ENCODE peak calls at places on chromosomes 4 and X, in six cellular contexts. R is HFF-Myc, B is MM.1S, M is tibial artery, D is CD14-positive monocyte, Y is bronchial epithelial cell. F is an unnamed sample.

GRCh38 chrX:119573840-119574393 is 446 bp upstream of the UBE2A start:
- DNase-seq in R (no peak), B (peak; percentile 7), M (peak; percentile 36), D (no peak), Y (peak; percentile 26), F (peak; percentile 35)

GRCh38 chrX:71989768-71990167 is 79.1 kb downstream of the NHSL2 start:
- DNase-seq in R (no peak), B (no peak), M (peak; percentile 34), D (no peak), Y (peak; percentile 71), F (peak; percentile 43)

GRCh38 chr4:143241892-143242291 is 57.2 kb downstream of the USP38 start:
- DNase-seq in R (no peak), B (no peak), M (no peak), D (no peak), Y (peak; percentile 73), F (no peak)

GRCh38 chr4:124437853-124438495 is 274.6 kb downstream of the ANKRD50 start:
- DNase-seq in R (no peak), B (no peak), M (no peak), D (no peak), Y (peak; percentile 30), F (no peak)

GRCh38 chrX:101160001-101160400 is 59.6 kb upstream of the DRP2 start:
- DNase-seq in R (no peak), B (no peak), M (no peak), D (no peak), Y (no peak), F (no peak)

GRCh38 chr4:127732623-127733199 is 2.5 kb downstream of the SLC25A31 start:
- DNase-seq in R (peak; percentile 32), B (peak; percentile 42), M (no peak), D (no peak), Y (peak; percentile 59), F (peak; percentile 31)

GRCh38 chr4:76589402-76589801 is 154.4 kb downstream of the SHROOM3 start:
- DNase-seq in R (no peak), B (no peak), M (no peak), D (no peak), Y (no peak), F (no peak)

GRCh38 chrX:3066555-3066954 is 25.3 kb downstream of the ARSF start:
- DNase-seq in R (no peak), B (no peak), M (no peak), D (no peak), Y (peak; percentile 7), F (no peak)

GRCh38 chrX:104641176-104641575 is 75.2 kb downstream of the IL1RAPL2 start:
- DNase-seq in R (no peak), B (no peak), M (no peak), D (no peak), Y (no peak), F (no peak)

GRCh38 chr4:152824561-152824960 is 44.8 kb downstream of the ARFIP1 start:
- DNase-seq in R (no peak), B (no peak), M (no peak), D (no peak), Y (no peak), F (no peak)

GRCh38 chr4:152817331-152817730 is 37.6 kb downstream of the ARFIP1 start:
- DNase-seq in R (no peak), B (peak; percentile 21), M (no peak), D (no peak), Y (no peak), F (no peak)

GRCh38 chr4:152819026-152819645 is 39.4 kb downstream of the ARFIP1 start:
- DNase-seq in R (no peak), B (no peak), M (no peak), D (no peak), Y (no peak), F (no peak)

GRCh38 chr4:152822323-152822722 is 42.6 kb downstream of the ARFIP1 start:
- DNase-seq in R (no peak), B (no peak), M (no peak), D (no peak), Y (no peak), F (no peak)

DNA sequence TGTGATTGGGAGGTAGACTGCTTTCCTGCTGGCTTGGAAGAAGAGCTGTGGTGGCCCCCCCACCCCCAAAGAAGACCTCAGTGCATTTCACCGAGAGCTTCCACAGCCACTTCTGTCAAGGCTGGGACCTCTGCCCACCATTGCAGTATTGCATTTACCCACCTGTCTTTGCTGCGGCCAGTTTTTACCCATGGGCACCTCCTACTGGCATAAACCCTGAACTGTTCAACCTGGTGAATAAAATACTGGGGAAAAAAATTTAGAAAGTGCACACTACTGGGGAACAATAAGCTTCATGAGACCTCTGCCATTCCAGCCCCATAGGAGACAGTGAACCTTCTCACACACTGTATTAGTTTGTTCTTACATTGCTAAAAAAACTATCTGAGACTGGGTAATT is 40.3 kb downstream of the ARFIP1 start:
- DNase-seq in R (no peak), B (no peak), M (no peak), D (no peak), Y (no peak), F (no peak)
- TF ChIP-seq CTCF in R (no peak), B (no peak), M (no peak), D (no peak), Y (no peak), F (peak; percentile 18)

DNA sequence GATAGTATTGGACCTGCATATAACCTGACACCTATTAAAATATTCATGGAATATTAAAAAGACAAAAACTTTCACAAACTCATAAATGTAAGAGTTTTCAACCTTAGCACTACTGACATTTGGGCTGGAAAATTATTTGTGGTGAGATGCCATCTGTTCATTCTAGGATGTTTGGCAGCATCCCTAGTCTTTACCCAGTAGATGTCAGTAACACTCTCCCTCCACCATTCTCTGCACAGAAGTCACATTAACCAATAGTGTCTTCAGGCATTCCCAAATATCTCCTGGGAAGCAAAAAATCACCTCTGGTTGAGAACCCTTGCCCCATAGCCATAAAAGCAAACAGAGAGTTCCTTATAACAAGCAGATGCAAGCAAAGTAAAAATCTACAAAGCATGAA is 41.4 kb upstream of the NDST4 start:
- DNase-seq in R (peak; percentile 39), B (no peak), M (no peak), D (no peak), Y (no peak), F (no peak)
- TF ChIP-seq CTCF in R (peak; percentile 41), B (peak; percentile 30), M (no peak), D (no peak), Y (no peak), F (peak; percentile 55)

DNA sequence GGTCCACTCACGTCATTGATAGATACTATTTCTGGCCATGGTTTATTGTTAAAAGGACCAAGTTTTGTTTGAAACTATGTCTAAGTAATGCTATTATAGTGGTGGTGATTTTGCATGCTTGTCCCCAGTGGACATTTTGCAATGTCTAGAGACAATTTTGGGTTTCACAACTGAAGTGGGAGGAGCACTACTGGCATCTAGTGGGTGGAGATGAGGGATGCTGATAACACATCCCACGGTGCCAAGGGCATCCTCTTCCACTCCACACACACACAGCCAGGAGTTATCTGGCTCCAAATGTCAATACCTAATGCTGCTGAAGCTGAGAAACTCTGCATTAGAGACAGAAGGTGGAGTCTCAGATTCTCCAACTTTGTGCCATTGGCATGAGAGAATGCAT is 131.2 kb downstream of the FRMPD4 start:
- DNase-seq in R (no peak), B (no peak), M (no peak), D (no peak), Y (no peak), F (no peak)
- TF ChIP-seq CTCF in R (no peak), B (no peak), M (no peak), D (no peak), Y (no peak), F (peak; percentile 31)

GRCh38 chr4:39410415-39410814 is 3.7 kb downstream of the KLB start:
- DNase-seq in R (no peak), B (no peak), M (no peak), D (no peak), Y (no peak), F (no peak)
- TF ChIP-seq CTCF in R (no peak), B (no peak), M (peak; percentile 15), D (no peak), Y (no peak), F (peak; percentile 33)

GRCh38 chr4:46503739-46504138 is 113.8 kb upstream of the GABRA2 start:
- DNase-seq in R (no peak), B (no peak), M (no peak), D (no peak), Y (no peak), F (no peak)
- TF ChIP-seq CTCF in R (no peak), B (no peak), M (no peak), D (no peak), Y (no peak), F (no peak)

F was measured in brain microvascular endothelial cell.